ENCODE peak calls at places on chromosomes 16 and 17, in four cellular contexts. W is K562, I is HCT116, F is HepG2. L is an unnamed sample.

GRCh38 chr16:4972938-4973587 is 14.9 kb downstream of the SEC14L5 start:
- DNase-seq in W (no peak), F (no peak), I (no peak), L (no peak)

GRCh38 chr17:28763804-28764266 is 20.0 kb downstream of the TRAF4 start:
- DNase-seq in W (peak), I (peak), F (peak), L (peak)

GRCh38 chr16:48904333-48904732 is 294.4 kb upstream of the N4BP1 start:
- DNase-seq in F (no peak), W (no peak), I (no peak), L (no peak)

GRCh38 chr16:50102046-50102756 is 36.4 kb downstream of the HEATR3 start:
- DNase-seq in I (no peak), W (no peak), F (no peak), L (no peak)

GRCh38 chr17:40717776-40718175 is 14.2 kb upstream of the KRT24 start:
- DNase-seq in F (no peak), W (no peak), I (no peak), L (no peak)

GRCh38 chr16:17031484-17032268 is 439.1 kb downstream of the XYLT1 start:
- DNase-seq in W (no peak), F (no peak), I (no peak), L (no peak)

GRCh38 chr16:79110242-79110641 is 490.3 kb downstream of the MAF start:
- DNase-seq in W (no peak), I (no peak), F (no peak), L (no peak)

GRCh38 chr17:42819939-42820535 is 4.0 kb downstream of the BECN1 start:
- DNase-seq in F (peak), W (peak), I (peak), L (no peak)

GRCh38 chr17:10116267-10116666 is 82.1 kb downstream of the GAS7 start:
- DNase-seq in F (no peak), I (no peak), W (no peak), L (no peak)

GRCh38 chr16:769201-769769 is 8.8 kb downstream of the MSLN start:
- DNase-seq in F (no peak), I (no peak), W (no peak), L (no peak)

GRCh38 chr16:770411-770810 is 9.9 kb downstream of the MSLN start:
- DNase-seq in W (no peak), F (no peak), I (no peak), L (no peak)

GRCh38 chr16:768428-768827 is 7.9 kb downstream of the MSLN start:
- DNase-seq in I (no peak), W (no peak), F (no peak), L (no peak)

GRCh38 chr16:767743-768235 is 7.3 kb downstream of the MSLN start:
- DNase-seq in F (no peak), I (no peak), W (no peak), L (no peak)

GRCh38 chr16:769934-770333 is 9.4 kb downstream of the MSLN start:
- DNase-seq in W (no peak), I (no peak), F (no peak), L (no peak)
- TF ChIP-seq TCF7L2 in W (no peak), I (no peak), F (no peak), L (no peak)

DNA sequence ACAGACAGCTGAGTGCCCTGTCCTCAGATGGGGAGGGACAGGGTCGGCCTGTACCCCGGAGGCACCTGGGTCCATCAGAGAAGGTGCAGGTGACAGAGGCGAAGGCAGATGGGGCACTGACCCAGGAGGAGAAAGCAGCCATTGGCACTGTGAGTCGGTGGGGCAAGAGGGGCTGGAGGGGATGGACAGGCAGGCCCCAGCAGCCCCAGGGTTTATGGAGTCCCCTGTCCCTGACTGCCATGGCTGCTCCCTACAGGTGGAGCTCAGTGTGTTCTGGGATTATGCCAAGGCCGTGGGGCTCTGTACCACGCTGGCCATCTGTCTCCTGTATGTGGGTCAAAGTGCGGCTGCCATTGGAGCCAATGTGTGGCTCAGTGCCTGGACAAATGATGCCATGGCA is 32.1 kb downstream of the ANKRD40 start:
- DNase-seq in W (no peak), I (no peak), F (no peak), L (no peak)
- TF ChIP-seq TCF7L2 in W (no peak), I (no peak), F (no peak), L (no peak)

DNA sequence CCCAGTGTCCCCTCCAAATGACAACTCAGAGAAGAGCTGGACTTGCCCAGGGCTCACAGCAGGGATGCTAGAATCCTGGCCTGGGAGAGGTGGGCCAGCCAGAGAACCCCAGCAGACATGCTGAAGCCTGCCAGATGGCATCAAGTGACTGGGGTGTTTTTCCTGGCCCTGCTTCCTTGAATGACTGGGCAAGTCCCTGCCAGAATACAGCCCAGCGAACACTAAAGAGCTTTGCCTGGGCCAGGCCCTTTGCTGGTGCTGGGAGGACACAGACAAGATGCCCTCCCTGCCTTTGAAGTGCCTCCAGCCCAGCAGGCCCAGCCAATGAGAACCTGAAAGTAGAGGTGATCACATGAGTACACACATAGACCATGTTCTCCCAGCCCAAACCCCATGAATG is 11.5 kb downstream of the ZNF319 start:
- DNase-seq in W (no peak), F (no peak), I (no peak), L (no peak)
- TF ChIP-seq TCF7L2 in W (no peak), F (no peak), I (no peak), L (no peak)

GRCh38 chr17:73630957-73631595 is 13.2 kb downstream of the SDK2 start:
- DNase-seq in F (no peak), I (no peak), W (no peak), L (no peak)

GRCh38 chr17:73628642-73629552 is 15.3 kb downstream of the SDK2 start:
- DNase-seq in I (no peak), W (no peak), F (no peak), L (no peak)

GRCh38 chr17:73632513-73632912 is 11.7 kb downstream of the SDK2 start:
- DNase-seq in I (no peak), F (no peak), W (no peak), L (no peak)

GRCh38 chr17:73633736-73634135 is 10.5 kb downstream of the SDK2 start:
- DNase-seq in W (no peak), I (no peak), F (no peak), L (no peak)

GRCh38 chr17:73630531-73630930 is 13.7 kb downstream of the SDK2 start:
- DNase-seq in F (no peak), I (no peak), W (no peak), L (no peak)
- TF ChIP-seq TCF7L2 in F (no peak), I (no peak), W (no peak), L (no peak)

GRCh38 chr16:892006-892405 is 78.8 kb downstream of the LMF1 start:
- DNase-seq in F (no peak), W (no peak), I (no peak), L (no peak)
- TF ChIP-seq TCF7L2 in F (no peak), W (no peak), I (no peak), L (no peak)

GRCh38 chr16:85136705-85137322 is 24.5 kb upstream of the CIBAR2 start:
- DNase-seq in W (no peak), I (no peak), F (peak), L (no peak)
- TF ChIP-seq TCF7L2 in W (no peak), I (no peak), F (no peak), L (no peak)

DNA sequence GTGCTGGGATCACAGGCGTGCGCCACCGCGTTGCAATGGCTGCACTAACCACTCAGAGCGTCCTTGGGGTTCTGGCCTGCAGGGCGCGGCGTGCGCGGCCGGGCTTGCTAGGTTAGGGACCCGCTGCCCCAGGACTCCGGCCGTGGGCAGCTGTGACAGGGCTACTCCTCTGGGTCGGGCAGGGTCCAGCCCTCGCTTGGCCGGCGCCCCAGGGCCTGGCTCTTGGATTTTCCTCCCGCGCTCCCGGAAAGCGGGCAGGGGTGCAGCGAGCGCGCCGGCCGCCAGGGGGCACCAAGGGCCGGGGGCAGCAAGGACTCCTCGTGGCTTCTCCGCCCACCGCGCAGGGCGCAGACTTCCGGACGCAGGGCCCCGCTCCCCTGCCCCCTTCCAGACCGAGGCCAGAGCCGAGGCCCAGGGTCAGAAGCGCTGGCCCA is 489 bp downstream of the TLE7 start:
- DNase-seq in I (no peak), F (no peak), W (no peak), L (no peak)
- TF ChIP-seq TCF7L2 in I (no peak), F (no peak), W (no peak), L (no peak)